ENCODE peak calls at places on chromosomes 3 and 15, in five cellular contexts. A is AG04450, B is astrocyte of the spinal cord, Y is EL, Q is chondrocyte. U is an unnamed sample.

GRCh38 chr15:82047493-82048446 is 2.0 kb upstream of the MEX3B start:
- DNase-seq in A (no peak), B (peak; percentile 38), Y (no peak), Q (peak; percentile 89), U (peak; percentile 79)

GRCh38 chr3:194756460-194757355 is 71.0 kb downstream of the FAM43A start:
- DNase-seq in A (no peak), B (no peak), Y (no peak), Q (no peak), U (peak; percentile 25)

GRCh38 chr3:160133757-160134156 is 91.5 kb upstream of the C3orf80 start:
- DNase-seq in A (no peak), B (no peak), Y (no peak), Q (no peak), U (peak; percentile 46)

GRCh38 chr3:126353694-126354321 is 3.4 kb downstream of the KLF15 start:
- DNase-seq in A (no peak), B (no peak), Y (no peak), Q (peak; percentile 79), U (no peak)

GRCh38 chr3:71055602-71056001 is 527.9 kb downstream of the FOXP1 start:
- DNase-seq in A (no peak), B (peak; percentile 88), Y (peak; percentile 28), Q (no peak), U (peak; percentile 80)

GRCh38 chr3:106067711-106068110 is 198.9 kb upstream of the CBLB start:
- DNase-seq in A (no peak), B (no peak), Y (no peak), Q (no peak), U (no peak)

GRCh38 chr3:148319161-148319915 is 378.4 kb upstream of the AGTR1 start:
- DNase-seq in A (peak; percentile 44), B (peak; percentile 81), Y (peak; percentile 70), Q (no peak), U (no peak)

GRCh38 chr3:46193436-46193835 is 14.7 kb downstream of the CCR1 start:
- DNase-seq in A (no peak), B (no peak), Y (no peak), Q (no peak), U (no peak)

GRCh38 chr15:80599359-80599758 is 95.8 kb upstream of the ABHD17C start:
- DNase-seq in A (peak; percentile 53), B (peak; percentile 62), Y (peak; percentile 81), Q (no peak), U (peak; percentile 69)

GRCh38 chr3:184133840-184134745 is 1.1 kb upstream of the EIF2B5 start:
- DNase-seq in A (no peak), B (peak; percentile 73), Y (peak; percentile 88), Q (peak; percentile 94), U (peak; percentile 85)

GRCh38 chr15:62889141-62889661 is 153.3 kb upstream of the TPM1 start:
- DNase-seq in A (no peak), B (no peak), Y (no peak), Q (no peak), U (no peak)

GRCh38 chr3:143330316-143330868 is 210.8 kb downstream of the CHST2 start:
- DNase-seq in A (no peak), B (no peak), Y (no peak), Q (no peak), U (no peak)

GRCh38 chr15:40873625-40874561 is at the start of gene RHOV:
- DNase-seq in A (no peak), B (peak; percentile 35), Y (peak; percentile 69), Q (no peak), U (peak; percentile 62)

GRCh38 chr3:78178740-78179139 is 1138.8 kb downstream of the ROBO2 start:
- DNase-seq in A (no peak), B (no peak), Y (no peak), Q (no peak), U (no peak)

GRCh38 chr3:59128685-59129084 is 78.9 kb upstream of the CFAP20DC start:
- DNase-seq in A (no peak), B (no peak), Y (no peak), Q (no peak), U (no peak)

GRCh38 chr15:52858388-52859176 is 68.4 kb upstream of the ONECUT1 start:
- DNase-seq in A (no peak), B (no peak), Y (no peak), Q (no peak), U (no peak)

GRCh38 chr15:71151061-71151460 is 35.8 kb downstream of the THSD4 start:
- DNase-seq in A (no peak), B (peak; percentile 43), Y (peak; percentile 71), Q (no peak), U (peak; percentile 52)

GRCh38 chr3:185423178-185423577 is 60.2 kb downstream of the MAP3K13 start:
- DNase-seq in A (no peak), B (no peak), Y (peak; percentile 58), Q (no peak), U (peak; percentile 44)

GRCh38 chr15:37117030-37117429 is 16.7 kb upstream of the MEIS2 start:
- DNase-seq in A (no peak), B (no peak), Y (no peak), Q (no peak), U (no peak)

GRCh38 chr15:68700395-68701123 is 120.1 kb downstream of the ANP32A start:
- DNase-seq in A (peak; percentile 11), B (peak; percentile 81), Y (peak; percentile 18), Q (no peak), U (peak; percentile 85)

GRCh38 chr3:135239485-135239884 is 444.4 kb downstream of the EPHB1 start:
- DNase-seq in A (no peak), B (no peak), Y (no peak), Q (no peak), U (no peak)

GRCh38 chr3:143581972-143582722 is 266.1 kb downstream of the SLC9A9 start:
- DNase-seq in A (no peak), B (no peak), Y (no peak), Q (no peak), U (no peak)

GRCh38 chr3:181103605-181104004 is 114.1 kb upstream of the DNAJC19 start:
- DNase-seq in A (no peak), B (no peak), Y (peak; percentile 1), Q (no peak), U (peak; percentile 3)

GRCh38 chr15:79157631-79158592 is 67.3 kb upstream of the RASGRF1 start:
- DNase-seq in A (no peak), B (no peak), Y (no peak), Q (no peak), U (no peak)

GRCh38 chr3:120496278-120496975 is 45.6 kb upstream of the FSTL1 start:
- DNase-seq in A (no peak), B (peak; percentile 76), Y (peak; percentile 96), Q (no peak), U (peak; percentile 46)

GRCh38 chr3:7897643-7898042 is 604.0 kb upstream of the LMCD1 start:
- DNase-seq in A (no peak), B (no peak), Y (no peak), Q (no peak), U (no peak)

GRCh38 chr3:171284308-171285075 is 175.7 kb downstream of the TNIK start:
- DNase-seq in A (peak; percentile 89), B (peak; percentile 96), Y (peak; percentile 95), Q (no peak), U (peak; percentile 91)

GRCh38 chr3:25448750-25449684 is 21.0 kb downstream of the RARB start:
- DNase-seq in A (no peak), B (peak; percentile 93), Y (peak; percentile 61), Q (no peak), U (no peak)

GRCh38 chr15:28094732-28095521 is 4.2 kb downstream of the OCA2 start:
- DNase-seq in A (no peak), B (no peak), Y (no peak), Q (no peak), U (peak; percentile 14)

GRCh38 chr3:27146786-27147185 is 222.4 kb downstream of the NEK10 start:
- DNase-seq in A (no peak), B (no peak), Y (no peak), Q (no peak), U (peak; percentile 88)

GRCh38 chr3:66418432-66419052 is 82.3 kb downstream of the LRIG1 start:
- DNase-seq in A (no peak), B (peak; percentile 75), Y (no peak), Q (no peak), U (no peak)

GRCh38 chr15:38283010-38283409 is 30.4 kb downstream of the SPRED1 start:
- DNase-seq in A (no peak), B (no peak), Y (no peak), Q (no peak), U (no peak)

GRCh38 chr3:141366285-141367037 is 1.8 kb upstream of the ZBTB38 start:
- DNase-seq in A (peak; percentile 89), B (peak; percentile 95), Y (peak; percentile 96), Q (no peak), U (peak; percentile 67)

GRCh38 chr15:89332446-89332845 is 2.2 kb downstream of the POLG start:
- DNase-seq in A (no peak), B (peak; percentile 24), Y (peak; percentile 39), Q (no peak), U (peak; percentile 62)

GRCh38 chr3:59839810-59840515 is 790.1 kb upstream of the CFAP20DC start:
- DNase-seq in A (no peak), B (no peak), Y (no peak), Q (no peak), U (no peak)